ENCODE peak calls at places on chromosomes 2 and 18, in five cellular contexts. Z is activated gamma-delta T cell treated with anti-CD3 and anti-CD28 coated beads, Interleukin-2, amount 50 U/mL, for 16 hours; K is HEK293T; J is GM13977; I is transverse colon. W is an unnamed sample.

GRCh38 chr18:44896817-44897216 is 216.1 kb downstream of the SETBP1 start:
- DNase-seq in Z (no peak), J (no peak), I (no peak), K (no peak), W (no peak)

GRCh38 chr2:199631129-199631528 is 173.4 kb upstream of the SATB2 start:
- DNase-seq in I (no peak), Z (no peak), J (no peak), K (no peak), W (no peak)

GRCh38 chr2:169676357-169676756 is 17.8 kb downstream of the CFAP210 start:
- DNase-seq in J (no peak), K (no peak), Z (no peak), I (no peak), W (no peak)

GRCh38 chr18:36185157-36185556 is 2.1 kb upstream of the MOCOS start:
- DNase-seq in J (no peak), K (no peak), Z (no peak), I (no peak), W (no peak)

GRCh38 chr2:223970343-223971128 is 13.3 kb downstream of the MRPL44 start:
- DNase-seq in Z (peak; percentile 34), J (peak; percentile 45), K (peak; percentile 30), I (no peak), W (peak; percentile 68)

GRCh38 chr2:152879275-152879674 is 160.9 kb downstream of the ARL6IP6 start:
- DNase-seq in Z (no peak), K (no peak), J (no peak), I (no peak), W (no peak)

GRCh38 chr2:197707316-197708213 is 2.4 kb downstream of the MARS2 start:
- DNase-seq in Z (no peak), I (no peak), K (peak; percentile 23), J (peak; percentile 25), W (peak; percentile 10)

GRCh38 chr2:109638807-109639206 is 24.6 kb downstream of the SOWAHC start:
- DNase-seq in K (no peak), J (no peak), I (no peak), Z (no peak), W (no peak)

GRCh38 chr2:241185961-241186360 is 2.5 kb upstream of the ANO7 start:
- DNase-seq in K (no peak), I (no peak), J (no peak), Z (no peak), W (no peak)

GRCh38 chr2:131152065-131152464 is 46.9 kb downstream of the PLEKHB2 start:
- DNase-seq in I (no peak), Z (no peak), K (no peak), J (no peak), W (no peak)

GRCh38 chr2:11980809-11981208 is 234.4 kb downstream of the LPIN1 start:
- DNase-seq in I (no peak), J (no peak), Z (no peak), K (no peak), W (no peak)

GRCh38 chr18:79570266-79571201 is 109.1 kb upstream of the CTDP1 start:
- DNase-seq in J (no peak), I (peak; percentile 4), Z (no peak), K (no peak), W (peak; percentile 56)

GRCh38 chr18:58046087-58046793 is 2.2 kb downstream of the NEDD4L start:
- DNase-seq in Z (no peak), I (no peak), K (no peak), J (no peak), W (no peak)

GRCh38 chr2:163187119-163187518 is 348.6 kb upstream of the KCNH7 start:
- DNase-seq in I (no peak), J (no peak), K (no peak), Z (no peak), W (no peak)

GRCh38 chr2:118224144-118224887 is 136.0 kb downstream of the INSIG2 start:
- DNase-seq in J (peak; percentile 72), I (peak; percentile 27), K (no peak), Z (peak; percentile 7), W (peak; percentile 58)

GRCh38 chr2:217215877-217216276 is 356.0 kb upstream of the TNP1 start:
- DNase-seq in I (no peak), J (no peak), Z (no peak), K (no peak), W (no peak)

GRCh38 chr2:109134741-109135571 is 6.0 kb downstream of the SH3RF3 start:
- DNase-seq in I (no peak), J (no peak), K (no peak), Z (no peak), W (no peak)

GRCh38 chr18:23281626-23282436 is 146.5 kb downstream of the CABLES1 start:
- DNase-seq in J (no peak), I (no peak), K (no peak), Z (no peak), W (no peak)

GRCh38 chr2:113795405-113795920 is 39.0 kb upstream of the SLC35F5 start:
- DNase-seq in I (no peak), J (no peak), Z (no peak), K (no peak), W (no peak)

GRCh38 chr18:69659142-69659651 is 258.5 kb downstream of the DOK6 start:
- DNase-seq in I (no peak), K (no peak), Z (no peak), J (no peak), W (no peak)

GRCh38 chr18:54004828-54005227 is 219.6 kb downstream of the MBD2 start:
- DNase-seq in J (no peak), K (no peak), I (no peak), Z (no peak), W (no peak)

GRCh38 chr18:62596145-62597005 is 73.5 kb downstream of the ZCCHC2 start:
- DNase-seq in J (no peak), K (no peak), Z (no peak), I (no peak), W (no peak)

GRCh38 chr2:64838817-64839216 is 150.4 kb upstream of the SLC1A4 start:
- DNase-seq in Z (no peak), J (no peak), I (peak; percentile 60), K (no peak), W (no peak)

GRCh38 chr18:63708650-63709049 is 5.9 kb downstream of the SERPINB11 start:
- DNase-seq in I (no peak), Z (no peak), K (no peak), J (no peak), W (no peak)

GRCh38 chr18:36083729-36084128 is 16.4 kb upstream of the RPRD1A start:
- DNase-seq in I (no peak), K (no peak), J (no peak), Z (no peak), W (no peak)

GRCh38 chr2:221500501-221501209 is 71.4 kb downstream of the EPHA4 start:
- DNase-seq in J (no peak), K (no peak), Z (no peak), I (no peak), W (no peak)

GRCh38 chr2:188367164-188367563 is 75.5 kb downstream of the GULP1 start:
- DNase-seq in I (no peak), K (no peak), Z (no peak), J (no peak), W (no peak)

GRCh38 chr2:199410130-199410529 is 47.6 kb downstream of the SATB2 start:
- DNase-seq in I (no peak), K (no peak), Z (no peak), J (no peak), W (no peak)

GRCh38 chr18:3966985-3967856 is 487.9 kb downstream of the DLGAP1 start:
- DNase-seq in I (no peak), J (no peak), K (no peak), Z (no peak), W (no peak)

GRCh38 chr2:192286093-192286701 is 91.5 kb upstream of the TMEFF2 start:
- DNase-seq in Z (no peak), J (no peak), I (no peak), K (peak; percentile 6), W (no peak)

GRCh38 chr2:55371387-55371786 is 48.3 kb downstream of the CCDC88A start:
- DNase-seq in Z (no peak), I (no peak), J (no peak), K (no peak), W (no peak)

GRCh38 chr18:26082475-26082874 is 7.9 kb downstream of the SS18 start:
- DNase-seq in I (no peak), Z (no peak), J (no peak), K (no peak), W (no peak)

GRCh38 chr2:228164718-228165117 is 16.8 kb downstream of the SPHKAP start:
- DNase-seq in Z (no peak), J (no peak), I (no peak), K (no peak), W (no peak)

GRCh38 chr18:77087391-77088141 is 45.0 kb downstream of the MBP start:
- DNase-seq in J (no peak), Z (no peak), I (peak; percentile 55), K (no peak), W (no peak)

GRCh38 chr2:118089015-118089800 is 937 bp downstream of the INSIG2 start:
- DNase-seq in Z (no peak), J (peak; percentile 10), I (peak; percentile 31), K (peak; percentile 45), W (peak; percentile 50)

W was measured in activated CD8-positive, alpha-beta T cell treated with anti-CD3 and anti-CD28 coated beads for 36 hours.